ENCODE peak calls at places on chromosome 11, in six cellular contexts. T is RWPE1, R is cardiac muscle cell, L is kidney epithelial cell, B is nephron progenitor cell, H is ovary. M is an unnamed sample.
A peak's percentile ranks its signal among the peaks of the same experiment; 100 is the strongest.

GRCh38 chr11:117519170-117519569 is 191.5 kb downstream of the CEP164 start:
- DNase-seq in T (no peak), L (peak; percentile 79), R (no peak), H (no peak), B (peak; percentile 39), M (no peak)

GRCh38 chr11:83571301-83571700 is 285.1 kb upstream of the CCDC90B start:
- DNase-seq in T (no peak), R (peak; percentile 19), H (no peak), B (no peak), L (no peak), M (peak; percentile 79)

GRCh38 chr11:120137611-120138521 is at the start of gene TRIM29:
- DNase-seq in L (no peak), H (no peak), B (no peak), R (no peak), T (peak; percentile 87), M (no peak)

GRCh38 chr11:10592331-10592730 is 23.9 kb upstream of the LYVE1 start:
- DNase-seq in B (no peak), T (peak; percentile 84), L (peak; percentile 79), H (no peak), R (peak; percentile 92), M (peak; percentile 88)

GRCh38 chr11:62671604-62672528 is at the start of the genes LBHD1 and UQCC3:
- DNase-seq in H (peak; percentile 80), R (peak; percentile 89), L (no peak), B (peak; percentile 81), T (peak; percentile 80), M (peak; percentile 81)

GRCh38 chr11:74325649-74326645 is 14.5 kb upstream of the P4HA3 start:
- DNase-seq in H (peak; percentile 74), T (no peak), L (no peak), R (peak; percentile 96), B (no peak), M (peak; percentile 82)

GRCh38 chr11:69512136-69512535 is 30.7 kb downstream of the LINC01488 start:
- DNase-seq in L (no peak), T (no peak), R (no peak), B (no peak), H (no peak), M (no peak)

GRCh38 chr11:95877288-95877687 is 46.6 kb downstream of the MTMR2 start:
- DNase-seq in R (peak; percentile 97), B (no peak), L (peak; percentile 95), T (peak; percentile 26), H (no peak), M (peak; percentile 98)

GRCh38 chr11:122186439-122187080 is 70.5 kb upstream of the BLID start:
- DNase-seq in H (no peak), R (peak; percentile 99), B (no peak), L (no peak), T (peak; percentile 38), M (peak; percentile 99)

GRCh38 chr11:115226556-115226955 is 277.7 kb downstream of the CADM1 start:
- DNase-seq in B (no peak), T (no peak), H (no peak), L (peak; percentile 91), R (peak; percentile 9), M (no peak)

GRCh38 chr11:132632641-132633124 is 899.6 kb downstream of the OPCML start:
- DNase-seq in H (no peak), L (peak; percentile 93), B (no peak), R (peak; percentile 94), T (peak; percentile 60), M (peak; percentile 80)

GRCh38 chr11:28058333-28058732 is 49.6 kb downstream of the KIF18A start:
- DNase-seq in T (no peak), H (no peak), B (no peak), L (no peak), R (peak; percentile 41), M (no peak)

GRCh38 chr11:123580137-123580536 is 74.3 kb downstream of the SCN3B start:
- DNase-seq in R (no peak), T (no peak), L (no peak), H (no peak), B (no peak), M (no peak)

GRCh38 chr11:118658372-118659313 is 20.8 kb downstream of the TREH start:
- DNase-seq in B (no peak), R (peak; percentile 26), H (peak; percentile 51), L (no peak), T (peak; percentile 38), M (no peak)
- TF ChIP-seq CTCF in B (no peak), R (peak; percentile 16), H (no peak), L (peak; percentile 24), T (no peak), M (peak; percentile 14)

GRCh38 chr11:5505363-5506048 is 4.3 kb downstream of the UBQLN3 start:
- DNase-seq in H (no peak), B (no peak), L (no peak), T (no peak), R (no peak), M (no peak)

GRCh38 chr11:5507177-5507576 is 2.6 kb downstream of the UBQLN3 start:
- DNase-seq in R (no peak), T (no peak), H (no peak), B (no peak), L (no peak), M (no peak)

GRCh38 chr11:5509803-5510202 is at the start of gene UBQLN3:
- DNase-seq in H (no peak), T (no peak), R (no peak), B (no peak), L (no peak), M (no peak)

GRCh38 chr11:5507586-5508305 is 2.0 kb downstream of the UBQLN3 start:
- DNase-seq in H (no peak), L (no peak), R (no peak), B (no peak), T (no peak), M (no peak)

GRCh38 chr11:5508605-5509004 is 1.2 kb downstream of the UBQLN3 start:
- DNase-seq in B (no peak), L (no peak), H (no peak), R (no peak), T (no peak), M (no peak)
- TF ChIP-seq CTCF in B (no peak), L (no peak), H (no peak), R (no peak), T (no peak), M (no peak)

DNA sequence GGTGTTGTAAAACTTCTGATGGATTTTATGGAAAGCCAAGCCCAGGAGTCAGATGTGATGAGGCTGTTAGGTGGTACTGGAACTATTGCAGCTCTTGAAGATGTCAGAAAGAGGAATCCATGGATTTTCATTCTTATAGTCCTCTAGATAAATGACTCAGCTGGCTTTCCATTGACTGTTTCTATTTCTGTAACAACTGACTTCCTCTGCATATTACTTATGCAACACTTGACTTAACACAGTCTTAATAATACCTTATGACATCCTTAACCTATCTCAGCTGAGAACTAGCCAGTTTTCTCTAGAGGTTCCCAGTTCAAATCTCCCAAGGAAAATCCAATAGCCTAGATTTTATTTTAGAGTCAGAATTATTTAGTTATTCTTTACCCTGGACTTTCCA is 263.8 kb downstream of the LUZP2 start:
- DNase-seq in L (peak; percentile 10), T (no peak), B (no peak), R (peak; percentile 4), H (no peak), M (no peak)
- TF ChIP-seq CTCF in L (no peak), T (no peak), B (no peak), R (no peak), H (no peak), M (no peak)

GRCh38 chr11:64856382-64857227 is 12.2 kb upstream of the CDC42BPG start:
- DNase-seq in L (peak; percentile 81), H (no peak), T (peak; percentile 87), B (no peak), R (peak; percentile 62), M (peak; percentile 88)
- TF ChIP-seq CTCF in L (no peak), H (no peak), T (no peak), B (no peak), R (no peak), M (no peak)

GRCh38 chr11:72013765-72014711 is 15.3 kb downstream of the IL18BP start:
- DNase-seq in B (no peak), R (peak; percentile 26), L (no peak), T (no peak), H (no peak), M (no peak)

GRCh38 chr11:72014761-72015320 is 16.1 kb downstream of the IL18BP start:
- DNase-seq in L (no peak), T (no peak), H (no peak), B (no peak), R (no peak), M (no peak)

GRCh38 chr11:72012091-72012630 is 13.5 kb downstream of the IL18BP start:
- DNase-seq in L (no peak), R (no peak), B (no peak), T (no peak), H (no peak), M (no peak)

GRCh38 chr11:72010529-72011233 is 12.0 kb downstream of the IL18BP start:
- DNase-seq in B (no peak), R (no peak), L (no peak), H (no peak), T (no peak), M (no peak)

DNA sequence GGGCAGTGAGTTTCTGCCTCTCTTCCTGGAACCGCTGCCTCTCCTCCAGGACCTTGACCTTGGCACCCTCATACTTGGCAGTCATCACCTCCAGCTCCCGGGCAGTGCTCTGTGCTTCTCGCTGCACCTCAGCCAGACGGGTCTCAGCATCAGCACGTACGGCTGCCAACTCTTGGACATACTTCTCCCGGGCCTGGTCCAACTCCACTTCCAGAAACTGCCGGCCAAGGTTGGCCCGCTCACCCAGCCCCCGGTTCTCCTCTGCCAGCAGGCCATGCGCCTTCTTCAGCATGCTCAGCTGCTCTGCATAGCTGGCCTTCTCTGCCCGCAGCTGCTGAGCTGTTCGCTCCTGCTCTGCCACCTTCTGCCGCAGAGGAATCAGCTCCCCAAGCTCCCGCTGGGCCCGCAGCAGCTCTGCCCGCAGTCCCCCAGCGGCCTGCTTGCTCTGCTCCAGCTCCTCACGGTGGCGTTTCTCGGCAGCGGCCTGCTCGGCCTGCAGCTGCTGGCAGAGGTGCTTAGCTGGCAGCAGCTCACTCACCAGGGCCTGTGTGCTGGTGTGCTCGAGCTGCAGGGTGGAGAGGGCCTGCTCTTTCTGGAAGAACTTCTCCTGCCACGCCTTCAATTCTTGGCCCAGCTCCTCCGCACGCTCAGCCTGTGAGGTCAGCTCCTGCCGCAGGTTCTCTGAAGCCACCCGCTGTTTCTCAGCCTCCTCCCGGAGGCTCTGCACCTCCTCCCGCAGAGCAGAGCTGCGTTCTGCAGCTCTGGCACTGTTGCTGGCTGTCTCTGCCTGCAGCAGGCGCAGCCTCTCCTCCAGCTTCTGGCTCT is 14.4 kb downstream of the IL18BP start:
- DNase-seq in L (no peak), B (no peak), R (peak; percentile 31), H (peak; percentile 74), T (peak; percentile 37), M (peak; percentile 61)
- TF ChIP-seq CTCF in L (no peak), B (no peak), R (no peak), H (no peak), T (no peak), M (no peak)

GRCh38 chr11:103830205-103830604 is 206.2 kb upstream of the DDI1 start:
- DNase-seq in R (no peak), B (no peak), H (no peak), L (no peak), T (no peak), M (no peak)

GRCh38 chr11:103826856-103827255 is 209.6 kb upstream of the DDI1 start:
- DNase-seq in R (no peak), L (no peak), B (no peak), H (no peak), T (no peak), M (no peak)

GRCh38 chr11:103825469-103825868 is 211.0 kb upstream of the DDI1 start:
- DNase-seq in T (no peak), L (no peak), R (no peak), B (no peak), H (no peak), M (no peak)

GRCh38 chr11:103832762-103833161 is 203.7 kb upstream of the DDI1 start:
- DNase-seq in R (no peak), T (no peak), B (no peak), H (no peak), L (no peak), M (no peak)

GRCh38 chr11:103829596-103829995 is 206.8 kb upstream of the DDI1 start:
- DNase-seq in T (no peak), L (no peak), B (no peak), R (no peak), H (no peak), M (no peak)
- TF ChIP-seq CTCF in T (no peak), L (no peak), B (no peak), R (no peak), H (no peak), M (no peak)

M was measured in fibroblast of villous mesenchyme.